ENCODE peak calls at places on chromosomes 2 and 18, in ten cellular contexts. S is HS-5; V is progenitor cell of endocrine pancreas; G is KBM-7; D is activated CD4-positive, alpha-beta T cell treated with anti-CD3 and anti-CD28 coated beads, Interleukin-2, amount 10 ng/mL, durations not matched to agents 7 days and 5 days; I is HTR-8/SVneo; X is activated CD4-positive, CD25-positive, alpha-beta regulatory T cell treated with anti-CD3 and anti-CD28 coated beads, Interleukin-2, amount 50 U/mL, for 16 hours; C is A172; K is GM04504; U is fibroblast of mammary gland. A is an unnamed sample.

GRCh38 chr2:102736174-102736606 is 25.6 kb upstream of the TMEM182 start:
- DNase-seq in S (no peak), V (no peak), G (peak; percentile 50), D (peak; percentile 22), I (peak; percentile 24), X (no peak), C (peak; percentile 13), K (no peak), U (peak; percentile 17), A (no peak)

GRCh38 chr2:37740330-37740729 is 68.9 kb upstream of the CDC42EP3 start:
- DNase-seq in S (no peak), V (no peak), G (no peak), D (no peak), I (no peak), X (no peak), C (no peak), K (no peak), U (peak; percentile 6), A (no peak)

GRCh38 chr2:238811293-238811692 is 36.6 kb upstream of the TWIST2 start:
- DNase-seq in S (peak; percentile 31), V (no peak), G (no peak), D (no peak), I (no peak), X (no peak), C (no peak), K (peak; percentile 66), U (peak; percentile 92), A (no peak)

GRCh38 chr2:99864561-99865216 is 277.7 kb downstream of the AFF3 start:
- DNase-seq in S (no peak), V (no peak), G (no peak), D (no peak), I (no peak), X (no peak), C (no peak), K (peak; percentile 41), U (peak; percentile 74), A (no peak)

GRCh38 chr2:8148260-8148880 is 533.5 kb upstream of the ID2 start:
- DNase-seq in S (peak; percentile 86), V (no peak), G (no peak), D (no peak), I (no peak), X (no peak), C (peak; percentile 80), K (peak; percentile 56), U (peak; percentile 91), A (peak; percentile 69)

GRCh38 chr2:28367667-28368416 is 24.8 kb upstream of the FOSL2 start:
- DNase-seq in S (no peak), V (no peak), G (no peak), D (no peak), I (no peak), X (no peak), C (no peak), K (no peak), U (no peak), A (no peak)

GRCh38 chr2:64296150-64296500 is 151.9 kb upstream of the PELI1 start:
- DNase-seq in S (no peak), V (no peak), G (no peak), D (no peak), I (no peak), X (no peak), C (no peak), K (no peak), U (no peak), A (no peak)

GRCh38 chr18:76823574-76823973 is 1.2 kb downstream of the ZNF236 start:
- DNase-seq in S (no peak), V (peak; percentile 26), G (peak; percentile 63), D (no peak), I (no peak), X (no peak), C (no peak), K (no peak), U (peak; percentile 32), A (no peak)

GRCh38 chr18:50875966-50876536 is 2.9 kb upstream of the ME2 start:
- DNase-seq in S (no peak), V (no peak), G (no peak), D (no peak), I (no peak), X (no peak), C (no peak), K (no peak), U (no peak), A (no peak)

GRCh38 chr2:26013668-26014067 is 20.2 kb upstream of the RAB10 start:
- DNase-seq in S (no peak), V (no peak), G (no peak), D (no peak), I (no peak), X (no peak), C (no peak), K (no peak), U (no peak), A (no peak)

GRCh38 chr18:50297621-50298442 is 10.3 kb upstream of the CXXC1 start:
- DNase-seq in S (no peak), V (no peak), G (peak; percentile 80), D (peak; percentile 81), I (peak; percentile 20), X (peak; percentile 31), C (no peak), K (peak; percentile 29), U (peak; percentile 76), A (peak; percentile 8)

GRCh38 chr2:241803387-241804325 is 5.3 kb upstream of the NEU4 start:
- DNase-seq in S (no peak), V (no peak), G (no peak), D (peak; percentile 40), I (no peak), X (no peak), C (no peak), K (peak; percentile 10), U (peak; percentile 22), A (no peak)

GRCh38 chr18:48613589-48613988 is 74.8 kb downstream of the CTIF start:
- DNase-seq in S (no peak), V (no peak), G (no peak), D (no peak), I (no peak), X (no peak), C (no peak), K (no peak), U (no peak), A (no peak)

GRCh38 chr2:26735096-26735495 is 29.0 kb upstream of the SLC35F6 start:
- DNase-seq in S (peak; percentile 68), V (no peak), G (no peak), D (no peak), I (peak; percentile 51), X (no peak), C (peak; percentile 80), K (peak; percentile 67), U (peak; percentile 96), A (peak; percentile 67)

GRCh38 chr18:3179430-3180089 is 40.2 kb downstream of the MYOM1 start:
- DNase-seq in S (no peak), V (no peak), G (peak; percentile 63), D (no peak), I (no peak), X (no peak), C (no peak), K (no peak), U (no peak), A (no peak)

GRCh38 chr18:3248670-3249359 is 1.2 kb downstream of the MYL12A start:
- DNase-seq in S (no peak), V (no peak), G (peak; percentile 56), D (peak; percentile 66), I (no peak), X (no peak), C (peak; percentile 67), K (no peak), U (peak; percentile 51), A (no peak)

GRCh38 chr18:74063552-74063951 is 84.1 kb downstream of the FBXO15 start:
- DNase-seq in S (no peak), V (no peak), G (no peak), D (no peak), I (no peak), X (no peak), C (no peak), K (no peak), U (no peak), A (no peak)

GRCh38 chr2:68031546-68032160 is 31.2 kb downstream of the C1D start:
- DNase-seq in S (peak; percentile 49), V (no peak), G (peak; percentile 54), D (peak; percentile 12), I (peak; percentile 53), X (no peak), C (peak; percentile 65), K (peak; percentile 32), U (peak; percentile 70), A (peak; percentile 1)